ENCODE peak calls at places on chromosome 2, in ten cellular contexts. C, H, U, D, A, G, W, T, S and L are unnamed samples.

GRCh38 chr2:167761465-167762136 is 485.8 kb downstream of the STK39 start:
- DNase-seq in W (no peak), S (no peak), U (no peak), D (no peak), A (no peak), C (no peak), G (no peak), T (no peak), H (no peak), L (no peak)

GRCh38 chr2:7071137-7071536 is 153.9 kb downstream of the RNF144A start:
- DNase-seq in C (no peak), T (no peak), D (no peak), G (no peak), W (no peak), H (no peak), U (no peak), S (no peak), A (no peak), L (no peak)

GRCh38 chr2:96485350-96485749 is 19.8 kb downstream of the NEURL3 start:
- DNase-seq in U (no peak), G (no peak), T (no peak), S (no peak), A (no peak), H (no peak), C (no peak), W (no peak), D (no peak), L (peak; percentile 30)

GRCh38 chr2:239687441-239687840 is 286.6 kb upstream of the HDAC4 start:
- DNase-seq in C (no peak), S (no peak), A (no peak), T (no peak), W (no peak), D (no peak), U (no peak), G (no peak), H (no peak), L (no peak)

GRCh38 chr2:29072251-29072650 is 2.1 kb downstream of the PCARE start:
- DNase-seq in W (no peak), U (no peak), T (no peak), C (no peak), D (no peak), A (no peak), G (no peak), S (no peak), H (no peak), L (no peak)

GRCh38 chr2:66899648-66900047 is 464.7 kb downstream of the MEIS1 start:
- DNase-seq in G (no peak), W (no peak), D (no peak), A (peak; percentile 44), U (no peak), T (no peak), H (no peak), C (no peak), S (no peak), L (no peak)

GRCh38 chr2:69386376-69386775 is 651 bp downstream of the GFPT1 start:
- DNase-seq in W (no peak), U (no peak), C (peak; percentile 17), D (no peak), A (no peak), T (peak; percentile 18), G (peak; percentile 19), H (peak; percentile 33), S (no peak), L (no peak)

GRCh38 chr2:70472256-70472905 is 81.2 kb downstream of the TGFA start:
- DNase-seq in T (no peak), A (no peak), C (no peak), S (no peak), H (no peak), D (no peak), W (no peak), U (no peak), G (no peak), L (no peak)

GRCh38 chr2:106307860-106308259 is 113.8 kb upstream of the UXS1 start:
- DNase-seq in A (no peak), S (no peak), U (no peak), W (no peak), C (no peak), H (peak; percentile 27), D (no peak), T (no peak), G (no peak), L (no peak)

GRCh38 chr2:231421051-231421580 is 25.6 kb downstream of the B3GNT7 start:
- DNase-seq in H (no peak), U (no peak), S (no peak), W (no peak), C (no peak), A (no peak), D (no peak), G (no peak), T (no peak), L (no peak)

GRCh38 chr2:60379684-60380083 is 173.8 kb downstream of the BCL11A start:
- DNase-seq in C (no peak), A (no peak), H (peak; percentile 1), D (no peak), G (no peak), S (no peak), W (no peak), U (no peak), T (no peak), L (no peak)

GRCh38 chr2:36408198-36408703 is 52.7 kb downstream of the CRIM1 start:
- DNase-seq in S (peak; percentile 50), U (peak; percentile 67), H (no peak), A (peak; percentile 34), W (peak; percentile 81), T (peak; percentile 87), C (peak; percentile 91), G (no peak), D (no peak), L (peak; percentile 61)